ENCODE peak calls at places on chromosomes 7 and 10, in nine cellular contexts. One of them, this sample, is unnamed.

GRCh38 chr7:46534593-46535271 is 613.7 kb upstream of the IGFBP3 start:
- DNase-seq in astrocyte: peak
- DNase-seq in PC-9: no peak
- DNase-seq in HepG2: no peak
- DNase-seq in HCT116: no peak
- DNase-seq in IMR-90: peak
- DNase-seq in neuronal stem cell: peak
- DNase-seq in GM23248: peak
- DNase-seq in mammary epithelial cell: no peak
- DNase-seq in this sample: no peak

GRCh38 chr7:87918740-87919139 is 15.3 kb upstream of the ADAM22 start:
- DNase-seq in HepG2: no peak
- DNase-seq in IMR-90: no peak
- DNase-seq in astrocyte: no peak
- DNase-seq in PC-9: no peak
- DNase-seq in neuronal stem cell: no peak
- DNase-seq in HCT116: no peak
- DNase-seq in GM23248: no peak
- DNase-seq in mammary epithelial cell: peak
- DNase-seq in this sample: no peak

GRCh38 chr10:89942217-89942616 is 240.8 kb downstream of the KIF20B start:
- DNase-seq in HepG2: no peak
- DNase-seq in PC-9: no peak
- DNase-seq in GM23248: no peak
- DNase-seq in astrocyte: peak
- DNase-seq in IMR-90: no peak
- DNase-seq in neuronal stem cell: no peak
- DNase-seq in mammary epithelial cell: peak
- DNase-seq in HCT116: no peak
- DNase-seq in this sample: no peak

GRCh38 chr10:29238531-29239080 is 50.3 kb upstream of the LYZL1 start:
- DNase-seq in neuronal stem cell: no peak
- DNase-seq in HCT116: no peak
- DNase-seq in IMR-90: no peak
- DNase-seq in PC-9: no peak
- DNase-seq in mammary epithelial cell: no peak
- DNase-seq in GM23248: no peak
- DNase-seq in HepG2: peak
- DNase-seq in astrocyte: no peak
- DNase-seq in this sample: no peak

GRCh38 chr10:63376560-63377304 is 89.0 kb downstream of the JMJD1C start:
- DNase-seq in IMR-90: peak
- DNase-seq in mammary epithelial cell: peak
- DNase-seq in GM23248: peak
- DNase-seq in PC-9: no peak
- DNase-seq in neuronal stem cell: no peak
- DNase-seq in HepG2: no peak
- DNase-seq in HCT116: no peak
- DNase-seq in astrocyte: peak
- DNase-seq in this sample: no peak

GRCh38 chr7:134694299-134694698 is 47.6 kb downstream of the BPGM start:
- DNase-seq in PC-9: no peak
- DNase-seq in HepG2: no peak
- DNase-seq in IMR-90: no peak
- DNase-seq in neuronal stem cell: no peak
- DNase-seq in mammary epithelial cell: no peak
- DNase-seq in GM23248: no peak
- DNase-seq in astrocyte: no peak
- DNase-seq in HCT116: no peak
- DNase-seq in this sample: no peak

GRCh38 chr7:133910761-133911160 is 216.4 kb upstream of the LRGUK start:
- DNase-seq in IMR-90: no peak
- DNase-seq in PC-9: no peak
- DNase-seq in HCT116: no peak
- DNase-seq in astrocyte: no peak
- DNase-seq in neuronal stem cell: no peak
- DNase-seq in HepG2: no peak
- DNase-seq in mammary epithelial cell: no peak
- DNase-seq in GM23248: no peak
- DNase-seq in this sample: no peak

GRCh38 chr10:91796332-91797076 is 1.7 kb upstream of the TNKS2 start:
- DNase-seq in GM23248: no peak
- DNase-seq in astrocyte: no peak
- DNase-seq in IMR-90: no peak
- DNase-seq in neuronal stem cell: no peak
- DNase-seq in HepG2: peak
- DNase-seq in mammary epithelial cell: peak
- DNase-seq in PC-9: no peak
- DNase-seq in HCT116: no peak
- DNase-seq in this sample: peak

GRCh38 chr7:47424523-47424922 is 157.4 kb downstream of the TNS3 start:
- DNase-seq in HepG2: no peak
- DNase-seq in astrocyte: no peak
- DNase-seq in neuronal stem cell: no peak
- DNase-seq in HCT116: no peak
- DNase-seq in GM23248: no peak
- DNase-seq in IMR-90: no peak
- DNase-seq in mammary epithelial cell: no peak
- DNase-seq in PC-9: no peak
- DNase-seq in this sample: no peak

GRCh38 chr10:58436071-58436470 is 50.9 kb downstream of the TFAM start:
- DNase-seq in PC-9: peak
- DNase-seq in HepG2: no peak
- DNase-seq in neuronal stem cell: no peak
- DNase-seq in HCT116: peak
- DNase-seq in astrocyte: peak
- DNase-seq in IMR-90: no peak
- DNase-seq in mammary epithelial cell: peak
- DNase-seq in GM23248: no peak
- DNase-seq in this sample: no peak

GRCh38 chr10:44071479-44071878 is 313.4 kb downstream of the CXCL12 start:
- DNase-seq in GM23248: peak
- DNase-seq in HepG2: no peak
- DNase-seq in neuronal stem cell: no peak
- DNase-seq in PC-9: no peak
- DNase-seq in IMR-90: peak
- DNase-seq in astrocyte: peak
- DNase-seq in mammary epithelial cell: no peak
- DNase-seq in HCT116: no peak
- DNase-seq in this sample: peak

GRCh38 chr10:130020651-130021372 is 56.7 kb upstream of the EBF3 start:
- DNase-seq in HCT116: no peak
- DNase-seq in mammary epithelial cell: no peak
- DNase-seq in astrocyte: no peak
- DNase-seq in neuronal stem cell: no peak
- DNase-seq in IMR-90: no peak
- DNase-seq in PC-9: no peak
- DNase-seq in HepG2: no peak
- DNase-seq in GM23248: peak
- DNase-seq in this sample: no peak

GRCh38 chr10:130179640-130180039 is 43.4 kb downstream of the GLRX3 start:
- DNase-seq in mammary epithelial cell: peak
- DNase-seq in IMR-90: peak
- DNase-seq in neuronal stem cell: peak
- DNase-seq in GM23248: peak
- DNase-seq in HCT116: peak
- DNase-seq in astrocyte: peak
- DNase-seq in HepG2: peak
- DNase-seq in PC-9: no peak
- DNase-seq in this sample: peak

GRCh38 chr10:107031981-107032699 is 132.4 kb downstream of the SORCS1 start:
- DNase-seq in HCT116: no peak
- DNase-seq in neuronal stem cell: no peak
- DNase-seq in astrocyte: no peak
- DNase-seq in GM23248: no peak
- DNase-seq in IMR-90: no peak
- DNase-seq in mammary epithelial cell: no peak
- DNase-seq in PC-9: no peak
- DNase-seq in HepG2: no peak
- DNase-seq in this sample: no peak

GRCh38 chr10:59362991-59363390 is 642 bp upstream of the FAM13C start:
- DNase-seq in PC-9: no peak
- DNase-seq in IMR-90: peak
- DNase-seq in HepG2: no peak
- DNase-seq in astrocyte: peak
- DNase-seq in mammary epithelial cell: peak
- DNase-seq in GM23248: peak
- DNase-seq in HCT116: no peak
- DNase-seq in neuronal stem cell: peak
- DNase-seq in this sample: no peak

GRCh38 chr10:64846706-64847105 is 1325.5 kb downstream of the REEP3 start:
- DNase-seq in GM23248: no peak
- DNase-seq in astrocyte: no peak
- DNase-seq in PC-9: no peak
- DNase-seq in HCT116: no peak
- DNase-seq in neuronal stem cell: no peak
- DNase-seq in IMR-90: no peak
- DNase-seq in HepG2: no peak
- DNase-seq in mammary epithelial cell: no peak
- DNase-seq in this sample: no peak
- H2AFZ ChIP-seq in GM23248: no peak
- H2AFZ ChIP-seq in astrocyte: no peak
- H2AFZ ChIP-seq in PC-9: no peak
- H2AFZ ChIP-seq in HCT116: no peak
- H2AFZ ChIP-seq in neuronal stem cell: no peak
- H2AFZ ChIP-seq in IMR-90: no peak
- H2AFZ ChIP-seq in HepG2: no peak
- H2AFZ ChIP-seq in mammary epithelial cell: no peak
- H2AFZ ChIP-seq in this sample: no peak

GRCh38 chr7:150738092-150739044 is 1.1 kb downstream of the GIMAP5 start:
- DNase-seq in HCT116: peak
- DNase-seq in PC-9: peak
- DNase-seq in IMR-90: no peak
- DNase-seq in GM23248: peak
- DNase-seq in astrocyte: no peak
- DNase-seq in neuronal stem cell: no peak
- DNase-seq in HepG2: no peak
- DNase-seq in mammary epithelial cell: peak
- DNase-seq in this sample: no peak
- H2AFZ ChIP-seq in HCT116: no peak
- H2AFZ ChIP-seq in PC-9: no peak
- H2AFZ ChIP-seq in IMR-90: no peak
- H2AFZ ChIP-seq in GM23248: no peak
- H2AFZ ChIP-seq in astrocyte: no peak
- H2AFZ ChIP-seq in neuronal stem cell: no peak
- H2AFZ ChIP-seq in HepG2: no peak
- H2AFZ ChIP-seq in mammary epithelial cell: peak
- H2AFZ ChIP-seq in this sample: no peak

GRCh38 chr10:48299066-48299465 is 7.4 kb upstream of the MAPK8 start:
- DNase-seq in astrocyte: no peak
- DNase-seq in PC-9: no peak
- DNase-seq in GM23248: no peak
- DNase-seq in HepG2: no peak
- DNase-seq in neuronal stem cell: no peak
- DNase-seq in mammary epithelial cell: no peak
- DNase-seq in HCT116: no peak
- DNase-seq in IMR-90: no peak
- DNase-seq in this sample: no peak

GRCh38 chr10:48292616-48293015 is 13.9 kb upstream of the MAPK8 start:
- DNase-seq in HepG2: no peak
- DNase-seq in neuronal stem cell: no peak
- DNase-seq in IMR-90: no peak
- DNase-seq in GM23248: no peak
- DNase-seq in HCT116: no peak
- DNase-seq in astrocyte: no peak
- DNase-seq in PC-9: no peak
- DNase-seq in mammary epithelial cell: no peak
- DNase-seq in this sample: no peak

GRCh38 chr10:48300556-48300955 is 5.9 kb upstream of the MAPK8 start:
- DNase-seq in mammary epithelial cell: no peak
- DNase-seq in neuronal stem cell: no peak
- DNase-seq in HCT116: no peak
- DNase-seq in astrocyte: no peak
- DNase-seq in HepG2: no peak
- DNase-seq in PC-9: no peak
- DNase-seq in IMR-90: no peak
- DNase-seq in GM23248: no peak
- DNase-seq in this sample: no peak

GRCh38 chr10:48294431-48294830 is 12.0 kb upstream of the MAPK8 start:
- DNase-seq in PC-9: no peak
- DNase-seq in HCT116: no peak
- DNase-seq in neuronal stem cell: no peak
- DNase-seq in IMR-90: no peak
- DNase-seq in mammary epithelial cell: no peak
- DNase-seq in astrocyte: no peak
- DNase-seq in GM23248: no peak
- DNase-seq in HepG2: no peak
- DNase-seq in this sample: no peak

GRCh38 chr10:48296699-48297098 is 9.8 kb upstream of the MAPK8 start:
- DNase-seq in IMR-90: no peak
- DNase-seq in neuronal stem cell: no peak
- DNase-seq in PC-9: no peak
- DNase-seq in HCT116: no peak
- DNase-seq in astrocyte: no peak
- DNase-seq in mammary epithelial cell: no peak
- DNase-seq in GM23248: no peak
- DNase-seq in HepG2: no peak
- DNase-seq in this sample: no peak
- H2AFZ ChIP-seq in IMR-90: no peak
- H2AFZ ChIP-seq in neuronal stem cell: no peak
- H2AFZ ChIP-seq in PC-9: no peak
- H2AFZ ChIP-seq in HCT116: no peak
- H2AFZ ChIP-seq in astrocyte: no peak
- H2AFZ ChIP-seq in mammary epithelial cell: no peak
- H2AFZ ChIP-seq in GM23248: no peak
- H2AFZ ChIP-seq in HepG2: no peak
- H2AFZ ChIP-seq in this sample: no peak

GRCh38 chr7:80386686-80387085 is 125.2 kb downstream of the GNAT3 start:
- DNase-seq in PC-9: no peak
- DNase-seq in neuronal stem cell: no peak
- DNase-seq in astrocyte: peak
- DNase-seq in HCT116: no peak
- DNase-seq in IMR-90: peak
- DNase-seq in mammary epithelial cell: peak
- DNase-seq in GM23248: peak
- DNase-seq in HepG2: no peak
- DNase-seq in this sample: no peak

GRCh38 chr7:80380957-80381356 is 130.9 kb downstream of the GNAT3 start:
- DNase-seq in astrocyte: no peak
- DNase-seq in PC-9: no peak
- DNase-seq in mammary epithelial cell: no peak
- DNase-seq in GM23248: no peak
- DNase-seq in HepG2: no peak
- DNase-seq in IMR-90: no peak
- DNase-seq in HCT116: no peak
- DNase-seq in neuronal stem cell: no peak
- DNase-seq in this sample: no peak

GRCh38 chr7:80387634-80388033 is 124.2 kb downstream of the GNAT3 start:
- DNase-seq in neuronal stem cell: no peak
- DNase-seq in IMR-90: no peak
- DNase-seq in mammary epithelial cell: peak
- DNase-seq in HepG2: no peak
- DNase-seq in astrocyte: no peak
- DNase-seq in GM23248: no peak
- DNase-seq in HCT116: no peak
- DNase-seq in PC-9: no peak
- DNase-seq in this sample: no peak

DNA sequence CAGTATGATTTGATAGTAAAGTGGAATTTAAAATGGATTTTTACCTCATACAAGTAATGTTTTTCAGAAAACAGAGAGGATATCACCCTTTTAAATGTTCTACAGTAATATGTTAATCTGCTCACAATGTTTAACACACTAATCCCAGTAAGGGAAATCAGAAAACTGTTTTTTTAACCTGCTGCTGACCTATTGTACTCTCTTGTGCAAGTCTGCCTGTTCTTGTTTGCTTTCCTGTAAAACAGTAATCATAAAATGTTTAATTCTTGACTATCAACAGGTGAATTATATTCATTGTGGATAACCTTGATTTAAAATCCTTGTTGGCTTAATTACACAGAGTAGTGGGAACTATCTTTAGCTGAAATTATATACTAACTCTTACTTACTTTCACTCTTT is 126.4 kb downstream of the GNAT3 start:
- DNase-seq in PC-9: no peak
- DNase-seq in GM23248: no peak
- DNase-seq in mammary epithelial cell: peak
- DNase-seq in HepG2: peak
- DNase-seq in IMR-90: no peak
- DNase-seq in HCT116: no peak
- DNase-seq in astrocyte: no peak
- DNase-seq in neuronal stem cell: no peak
- DNase-seq in this sample: no peak
- H2AFZ ChIP-seq in PC-9: no peak
- H2AFZ ChIP-seq in GM23248: no peak
- H2AFZ ChIP-seq in mammary epithelial cell: no peak
- H2AFZ ChIP-seq in HepG2: no peak
- H2AFZ ChIP-seq in IMR-90: no peak
- H2AFZ ChIP-seq in HCT116: peak
- H2AFZ ChIP-seq in astrocyte: no peak
- H2AFZ ChIP-seq in neuronal stem cell: no peak
- H2AFZ ChIP-seq in this sample: no peak

This sample was measured in Karpas-422.